ENCODE peak calls at places on chromosomes 16 and 17, in five cellular contexts. T, A, V, Z and I are unnamed samples.

GRCh38 chr17:40290629-40291296 is 3.1 kb downstream of the CDC6 start:
- DNase-seq in T (no peak), A (no peak), V (no peak), Z (no peak), I (no peak)

GRCh38 chr16:9311303-9311954 is 220.0 kb downstream of the HAPSTR1 start:
- DNase-seq in T (peak), A (no peak), V (no peak), Z (no peak), I (peak)

GRCh38 chr16:58733248-58733670 is 857 bp downstream of the GOT2 start:
- DNase-seq in T (no peak), A (no peak), V (no peak), Z (no peak), I (no peak)

GRCh38 chr17:304461-304860 is 48.1 kb downstream of the RPH3AL start:
- DNase-seq in T (peak), A (no peak), V (no peak), Z (peak), I (peak)

GRCh38 chr16:1929105-1929504 is 10.9 kb upstream of the HS3ST6 start:
- DNase-seq in T (no peak), A (no peak), V (no peak), Z (no peak), I (no peak)

GRCh38 chr17:79707931-79708891 is 22.5 kb upstream of the ENPP7 start:
- DNase-seq in T (peak), A (no peak), V (no peak), Z (no peak), I (no peak)

GRCh38 chr17:45791041-45791582 is 7.0 kb downstream of the CRHR1 start:
- DNase-seq in T (no peak), A (no peak), V (no peak), Z (no peak), I (no peak)

GRCh38 chr17:58947411-58948208 is 159.1 kb downstream of the TRIM37 start:
- DNase-seq in T (no peak), A (no peak), V (no peak), Z (no peak), I (no peak)

GRCh38 chr17:64355536-64356303 is 34.9 kb downstream of the PECAM1 start:
- DNase-seq in T (peak), A (no peak), V (peak), Z (no peak), I (no peak)

GRCh38 chr17:75828051-75828400 is 16.2 kb downstream of the UNC13D start:
- DNase-seq in T (no peak), A (no peak), V (no peak), Z (no peak), I (no peak)

GRCh38 chr17:42683407-42684031 is 1.2 kb downstream of the CNTNAP1 start:
- DNase-seq in T (peak), A (no peak), V (peak), Z (peak), I (no peak)

GRCh38 chr17:76235883-76236282 is 4.4 kb downstream of the RNF157 start:
- DNase-seq in T (no peak), A (no peak), V (no peak), Z (no peak), I (no peak)

DNA sequence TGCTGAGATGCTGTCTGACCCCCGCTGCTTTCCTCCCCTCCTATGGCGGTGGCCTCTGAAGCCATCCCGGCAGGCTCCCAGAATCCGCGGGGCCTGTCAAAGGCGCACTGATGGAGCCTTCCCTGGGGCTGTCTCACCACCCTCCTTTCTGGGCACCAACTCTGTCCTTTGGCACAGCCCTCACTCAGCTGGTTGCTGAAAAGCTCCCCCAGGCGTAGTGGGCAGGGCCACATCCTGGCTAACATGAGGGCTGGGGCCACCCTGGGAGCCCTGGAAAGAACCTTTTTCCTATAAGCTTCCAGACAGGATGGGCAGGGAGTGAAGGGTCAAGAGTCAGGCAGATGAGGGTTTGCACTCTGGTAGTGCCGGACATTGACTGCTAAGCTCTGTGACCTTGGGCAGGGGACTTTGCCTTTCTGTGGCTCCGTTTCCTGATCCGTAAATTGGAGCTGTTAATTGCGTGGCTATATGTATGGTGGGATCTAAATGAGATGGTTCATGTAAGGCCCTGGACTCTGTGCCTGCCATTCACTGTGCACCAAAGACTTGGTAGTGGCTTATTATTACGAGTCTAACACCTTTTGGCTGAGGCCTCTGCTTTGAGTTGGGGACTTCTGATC is 27.6 kb upstream of the LASP1NB start:
- DNase-seq in T (no peak), A (no peak), V (no peak), Z (no peak), I (no peak)
- H3K4me3 ChIP-seq in T (no peak), A (no peak), V (no peak), Z (peak), I (no peak)

GRCh38 chr17:19743101-19744100 is 4.7 kb downstream of the ALDH3A1 start:
- DNase-seq in T (no peak), A (no peak), V (peak), Z (no peak), I (no peak)

GRCh38 chr17:19742495-19742894 is 5.6 kb downstream of the ALDH3A1 start:
- DNase-seq in T (no peak), A (no peak), V (no peak), Z (no peak), I (no peak)

GRCh38 chr17:19744922-19745757 is 3.0 kb downstream of the ALDH3A1 start:
- DNase-seq in T (peak), A (peak), V (peak), Z (peak), I (peak)

GRCh38 chr17:19746517-19746916 is 1.6 kb downstream of the ALDH3A1 start:
- DNase-seq in T (no peak), A (no peak), V (no peak), Z (no peak), I (no peak)

GRCh38 chr17:19744492-19744891 is 3.6 kb downstream of the ALDH3A1 start:
- DNase-seq in T (no peak), A (no peak), V (no peak), Z (no peak), I (no peak)
- H3K27ac ChIP-seq in T (no peak), A (peak), V (no peak), Z (peak), I (no peak)

DNA sequence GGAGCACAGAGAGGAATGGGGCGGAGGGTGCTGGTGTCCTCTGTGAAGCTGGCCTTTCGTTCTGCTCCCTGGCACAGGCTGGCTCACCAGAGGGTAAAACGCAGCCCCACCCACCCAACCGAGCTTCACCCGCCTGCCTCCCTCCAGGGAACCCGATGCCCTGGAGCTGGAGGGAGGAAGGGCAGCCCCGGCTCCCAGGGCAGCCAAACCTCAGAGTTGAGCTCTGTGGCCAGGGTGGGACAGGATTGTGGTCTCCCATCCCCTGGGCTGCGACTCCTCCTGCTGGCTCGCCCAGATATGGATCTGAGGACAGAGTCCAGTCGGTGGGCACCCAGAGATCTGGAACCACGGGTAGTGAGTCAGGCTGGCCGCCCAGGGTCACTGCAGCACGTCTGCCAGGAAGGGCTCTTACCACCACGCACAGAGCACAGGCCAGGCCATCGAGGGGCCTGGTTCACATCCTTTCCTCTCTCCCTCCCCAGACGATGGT is 42.6 kb upstream of the CHMP6 start:
- DNase-seq in T (peak), A (no peak), V (peak), Z (peak), I (peak)
- TF ChIP-seq CTCF in T (no peak), A (no peak), V (no peak), Z (no peak), I (no peak)

GRCh38 chr16:84995666-84996065 is 15.7 kb downstream of the ZDHHC7 start:
- DNase-seq in T (no peak), A (no peak), V (peak), Z (peak), I (no peak)
- H3K4me3 ChIP-seq in T (no peak), A (no peak), V (no peak), Z (no peak), I (no peak)

DNA sequence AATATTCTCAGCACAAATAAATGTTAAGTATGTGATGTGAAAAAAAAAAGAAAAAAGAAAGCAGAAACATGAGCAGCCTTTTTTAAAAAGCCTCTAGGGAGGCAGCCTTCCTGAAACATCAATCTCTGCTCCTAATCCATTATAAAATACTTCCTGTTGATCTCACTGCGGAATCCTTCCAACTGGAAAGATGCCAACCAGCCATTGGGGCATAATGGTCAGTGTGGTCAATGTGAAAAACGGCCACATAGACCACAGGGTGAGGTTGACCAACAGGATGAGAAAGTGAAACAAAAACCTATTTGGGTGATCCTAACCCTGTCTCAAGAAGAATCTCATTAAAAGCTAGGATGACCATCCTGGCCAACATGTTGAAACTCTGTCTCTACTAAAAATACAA is 26.1 kb upstream of the ABCA8 start:
- DNase-seq in T (peak), A (no peak), V (no peak), Z (no peak), I (no peak)
- H3K27ac ChIP-seq in T (peak), A (no peak), V (no peak), Z (no peak), I (no peak)